ENCODE peak calls at places on chromosomes 6 and 20, in nine cellular contexts. H is small intestine, Y is MM.1S, X is fibroblast of lung, J is GM23248, Z is aorta, R is GM23338, V is left ventricle myocardium inferior, O is adrenal gland. I is an unnamed sample. For H3K4me1 and H3K27me3, the result is how much of the 10 kb centered on the place peaks cover.

GRCh38 chr6:12012231-12012565 is at the start of gene HIVEP1:
- DNase-seq in J (peak), Z (peak), H (no peak), R (no peak), O (no peak), X (no peak), Y (peak), V (peak), I (peak)

GRCh38 chr6:151448623-151449022 is 3.3 kb downstream of the RMND1 start:
- DNase-seq in H (no peak), O (no peak), J (peak), Y (no peak), Z (no peak), X (no peak), R (peak), V (no peak), I (no peak)

GRCh38 chr6:141552463-141552862 is 580.3 kb upstream of the GJE1 start:
- DNase-seq in R (no peak), Z (no peak), H (peak), X (peak), J (peak), O (no peak), Y (peak), V (no peak), I (no peak)

GRCh38 chr20:63943007-63943807 is 13.0 kb downstream of the UCKL1 start:
- DNase-seq in H (no peak), V (no peak), X (no peak), Z (no peak), Y (no peak), R (no peak), O (no peak), J (no peak), I (peak)

GRCh38 chr6:51466427-51466826 is 621.0 kb downstream of the PKHD1 start:
- DNase-seq in H (no peak), X (no peak), Z (no peak), V (no peak), O (no peak), J (no peak), Y (no peak), R (peak), I (no peak)

GRCh38 chr6:80104520-80104919 is 2.0 kb upstream of the BCKDHB start:
- DNase-seq in O (no peak), Y (no peak), X (no peak), R (no peak), J (no peak), Z (no peak), H (no peak), V (no peak), I (no peak)

GRCh38 chr6:3456395-3456767 is 469 bp downstream of the SLC22A23 start:
- DNase-seq in Z (no peak), H (no peak), J (peak), O (no peak), X (no peak), Y (peak), R (no peak), V (no peak), I (no peak)

GRCh38 chr20:53466279-53466678 is 127.4 kb downstream of the ZNF217 start:
- DNase-seq in X (no peak), V (no peak), H (no peak), Z (no peak), J (no peak), Y (no peak), R (no peak), O (no peak), I (no peak)

GRCh38 chr20:4848041-4848440 is 126.3 kb downstream of the PRND start:
- DNase-seq in Y (no peak), H (no peak), X (no peak), Z (no peak), O (no peak), J (no peak), V (no peak), R (no peak), I (no peak)

GRCh38 chr20:9028419-9028818 is 40.5 kb upstream of the PLCB4 start:
- DNase-seq in X (no peak), O (no peak), V (no peak), Y (no peak), Z (no peak), J (peak), R (no peak), H (no peak), I (no peak)

GRCh38 chr6:41966961-41967311 is 25.3 kb upstream of the CCND3 start:
- DNase-seq in J (peak), R (peak), H (no peak), Y (no peak), X (peak), O (no peak), V (no peak), Z (no peak), I (no peak)

GRCh38 chr6:53044071-53044470 is 21.1 kb upstream of the FBXO9 start:
- DNase-seq in V (no peak), X (peak), R (peak), J (peak), H (no peak), Y (no peak), O (peak), Z (no peak), I (peak)

GRCh38 chr6:152952866-152953509 is 29.9 kb downstream of the FBXO5 start:
- DNase-seq in O (no peak), X (peak), V (no peak), Y (peak), Z (no peak), J (peak), R (peak), H (peak), I (no peak)

GRCh38 chr6:146864885-146865284 is 266.1 kb downstream of the ADGB start:
- DNase-seq in H (no peak), O (no peak), V (no peak), Y (no peak), J (no peak), X (no peak), R (no peak), Z (no peak), I (no peak)

GRCh38 chr6:101230866-101231265 is 162.6 kb upstream of the GRIK2 start:
- DNase-seq in Y (no peak), O (no peak), V (no peak), X (no peak), Z (no peak), R (no peak), H (no peak), J (no peak), I (no peak)

GRCh38 chr6:3211681-3212080 is 15.8 kb downstream of the TUBB2B start:
- DNase-seq in V (no peak), J (peak), Y (no peak), H (no peak), R (no peak), Z (peak), O (no peak), X (no peak), I (peak)

GRCh38 chr20:50636601-50637539 is 54.5 kb downstream of the RIPOR3 start:
- DNase-seq in V (no peak), H (no peak), O (no peak), J (no peak), Y (no peak), X (peak), R (peak), Z (no peak), I (no peak)

GRCh38 chr6:169858935-169859351 is 107.5 kb downstream of the ERMARD start:
- DNase-seq in H (no peak), V (no peak), Y (no peak), R (no peak), Z (peak), O (no peak), J (no peak), X (no peak), I (no peak)

GRCh38 chr6:42628604-42629003 is 64.8 kb downstream of the UBR2 start:
- DNase-seq in V (no peak), Y (no peak), X (no peak), O (no peak), J (no peak), R (no peak), Z (no peak), H (no peak), I (no peak)

GRCh38 chr6:138017156-138017757 is 90.0 kb downstream of the PERP start:
- DNase-seq in O (no peak), V (no peak), Z (no peak), R (peak), H (no peak), J (no peak), Y (no peak), X (no peak), I (no peak)

GRCh38 chr20:33976959-33977358 is 16.8 kb upstream of the RALY start:
- DNase-seq in V (no peak), Y (no peak), O (no peak), H (no peak), J (no peak), X (no peak), Z (no peak), R (no peak), I (no peak)

GRCh38 chr6:170247178-170247701 is 43.6 kb downstream of the DLL1 start:
- DNase-seq in H (no peak), J (no peak), R (no peak), Z (no peak), X (no peak), V (no peak), Y (no peak), O (no peak), I (peak)

GRCh38 chr6:18632670-18633410 is 245.7 kb downstream of the RNF144B start:
- DNase-seq in O (no peak), X (peak), V (no peak), Y (no peak), Z (no peak), R (no peak), H (no peak), J (peak), I (no peak)

GRCh38 chr6:47278545-47278944 is 31.2 kb downstream of the TNFRSF21 start:
- DNase-seq in J (peak), Z (no peak), X (no peak), O (no peak), Y (no peak), R (no peak), H (peak), V (no peak), I (no peak)

GRCh38 chr20:7728373-7728772 is 211.9 kb downstream of the HAO1 start:
- DNase-seq in O (no peak), H (no peak), V (no peak), J (peak), X (peak), Z (no peak), Y (no peak), R (no peak), I (no peak)

GRCh38 chr20:17749628-17749978 is 49.8 kb downstream of the BANF2 start:
- DNase-seq in O (no peak), Y (no peak), V (no peak), X (no peak), Z (no peak), R (no peak), J (no peak), H (no peak), I (no peak)

GRCh38 chr20:57476073-57476526 is 48.8 kb downstream of the CTCFL start:
- DNase-seq in V (no peak), O (no peak), J (no peak), R (no peak), X (no peak), H (no peak), Z (no peak), Y (peak), I (no peak)

GRCh38 chr6:93423542-93423941 is 4.2 kb upstream of the EPHA7 start:
- DNase-seq in H (peak), V (peak), Z (no peak), Y (peak), R (peak), O (peak), J (peak), X (peak), I (peak)

GRCh38 chr6:53858913-53859312 is 64.1 kb downstream of the LRRC1 start:
- DNase-seq in H (no peak), Y (no peak), Z (no peak), O (no peak), J (no peak), V (no peak), X (no peak), R (no peak), I (no peak)

GRCh38 chr6:127879685-127880084 is 21.2 kb downstream of the THEMIS start:
- DNase-seq in Z (peak), R (peak), J (peak), V (no peak), H (no peak), Y (peak), X (peak), O (no peak), I (no peak)

GRCh38 chr20:4987130-4987529 is 14.2 kb downstream of the SLC23A2 start:
- DNase-seq in Y (no peak), J (no peak), V (no peak), O (peak), Z (no peak), H (no peak), X (no peak), R (no peak), I (no peak)

GRCh38 chr20:47544240-47544639 is 42.6 kb downstream of the NCOA3 start:
- DNase-seq in Z (no peak), J (peak), X (peak), V (no peak), H (no peak), R (no peak), O (no peak), Y (no peak), I (no peak)

GRCh38 chr6:152401978-152402377 is 235.2 kb downstream of the SYNE1 start:
- DNase-seq in Y (no peak), V (no peak), H (no peak), J (peak), Z (no peak), O (peak), X (peak), R (no peak), I (no peak)

GRCh38 chr20:63530788-63531160 is 6.4 kb downstream of the PTK6 start:
- DNase-seq in Y (no peak), J (no peak), R (no peak), Z (no peak), O (no peak), H (peak), V (no peak), X (no peak), I (no peak)

GRCh38 chr20:35363190-35363589 is 48.6 kb downstream of the UQCC1 start:
- DNase-seq in X (peak), R (no peak), H (no peak), V (no peak), O (no peak), J (no peak), Z (no peak), Y (no peak), I (no peak)

GRCh38 chr6:95093154-95093553 is 484.2 kb upstream of the MANEA start:
- DNase-seq in R (no peak), V (no peak), X (peak), O (no peak), J (peak), H (no peak), Z (no peak), Y (no peak), I (no peak)

GRCh38 chr6:139290787-139291294 is 957 bp downstream of the TXLNB start:
- DNase-seq in J (peak), Y (peak), X (peak), H (peak), R (no peak), V (no peak), Z (no peak), O (peak), I (no peak)

GRCh38 chr6:41445268-41445667 is 100.9 kb upstream of the FOXP4 start:
- DNase-seq in X (peak), J (no peak), V (no peak), O (no peak), Y (no peak), R (no peak), Z (no peak), H (no peak), I (no peak)

GRCh38 chr6:82144852-82145332 is 102.7 kb downstream of the IBTK start:
- DNase-seq in H (peak), R (peak), O (peak), V (peak), X (peak), Y (no peak), Z (peak), J (peak), I (peak)

GRCh38 chr6:44081753-44082152 is 45.5 kb downstream of the MRPL14 start:
- DNase-seq in R (no peak), O (no peak), V (no peak), Z (no peak), Y (no peak), J (no peak), H (no peak), X (no peak), I (no peak)

GRCh38 chr6:44082872-44083321 is 44.4 kb downstream of the MRPL14 start:
- DNase-seq in X (no peak), J (no peak), R (no peak), Y (no peak), H (no peak), Z (no peak), V (peak), O (no peak), I (peak)

GRCh38 chr6:44079672-44080071 is 47.6 kb downstream of the MRPL14 start:
- DNase-seq in X (no peak), O (no peak), J (no peak), Z (no peak), R (no peak), Y (no peak), H (no peak), V (no peak), I (no peak)

GRCh38 chr6:44078795-44079671 is 48.2 kb downstream of the MRPL14 start:
- DNase-seq in H (peak), V (peak), J (peak), Z (no peak), R (peak), O (peak), X (peak), Y (peak), I (no peak)

GRCh38 chr6:44080561-44081521 is 46.4 kb downstream of the MRPL14 start:
- DNase-seq in J (no peak), R (no peak), V (no peak), O (no peak), X (no peak), Y (peak), Z (no peak), H (no peak), I (peak)
- H3K4me1 ChIP-seq in J (under half), R (under half), V (under half), O (under half), X (under half), Y (under half), Z (under half), H (under half), I (under half)

GRCh38 chr6:161379828-161380598 is 106.2 kb upstream of the AGPAT4 start:
- DNase-seq in J (peak), V (no peak), O (no peak), X (no peak), H (no peak), R (no peak), Y (no peak), Z (no peak), I (no peak)
- H3K27ac ChIP-seq in J (no peak), V (no peak), O (no peak), X (no peak), H (no peak), R (no peak), Y (no peak), Z (no peak), I (no peak)

DNA sequence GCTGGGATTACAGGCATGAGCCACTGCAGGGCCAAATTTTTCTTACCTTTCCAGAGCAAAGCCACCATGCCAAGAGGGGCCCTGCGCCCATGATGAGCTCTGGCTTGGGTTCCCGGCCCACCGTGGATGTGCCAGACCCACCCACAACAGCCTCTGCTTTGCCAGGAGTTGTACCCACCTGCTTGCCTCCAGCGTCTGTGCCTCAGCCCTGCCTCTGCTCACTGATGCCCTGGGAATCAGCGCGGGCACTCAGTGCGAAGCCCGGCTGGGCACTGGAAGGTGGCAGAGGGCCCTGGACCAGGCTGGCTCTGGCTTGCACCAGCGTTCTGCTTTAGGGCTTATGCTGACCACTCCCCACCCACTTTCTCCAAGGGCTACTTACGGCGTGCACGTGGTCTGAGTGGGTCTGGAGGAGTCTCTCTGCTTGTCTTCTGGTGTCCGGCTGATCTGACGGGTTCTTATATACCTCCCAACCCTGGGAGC is at the start of gene MLN:
- DNase-seq in Z (no peak), X (no peak), J (no peak), R (no peak), V (no peak), Y (no peak), O (no peak), H (no peak), I (no peak)
- H3K27me3 ChIP-seq in Z (under half), X (under half), J (under half), R (under half), V (half or more), Y (half or more), O (under half), H (under half), I (under half)

GRCh38 chr6:108779521-108779920 is 68.7 kb upstream of the ARMC2 start:
- DNase-seq in O (no peak), H (no peak), V (no peak), X (no peak), Z (no peak), Y (no peak), J (peak), R (no peak), I (no peak)
- H3K4me1 ChIP-seq in O (under half), H (under half), V (under half), X (under half), Z (under half), Y (under half), J (under half), R (under half), I (under half)

DNA sequence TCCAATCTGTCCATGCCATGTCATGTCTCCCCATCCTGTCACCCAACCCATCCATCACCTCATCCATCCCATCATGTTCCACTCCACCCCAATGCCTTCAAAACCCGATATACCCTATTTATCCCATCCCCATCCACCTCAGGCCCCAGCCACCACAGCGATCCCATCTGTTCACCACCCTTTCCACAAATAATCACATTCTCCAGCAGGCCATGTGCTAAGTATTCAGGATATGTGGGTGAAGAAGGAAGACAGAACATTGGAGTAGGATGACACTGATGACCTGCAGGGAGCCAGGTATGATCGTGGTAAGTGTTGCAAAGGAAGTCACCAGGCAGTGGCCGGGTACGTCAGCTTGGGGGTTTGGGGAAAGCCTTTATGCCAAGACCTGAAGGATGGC is 48.8 kb downstream of the NPEPL1 start:
- DNase-seq in V (no peak), Y (no peak), H (no peak), R (no peak), O (no peak), Z (no peak), X (no peak), J (no peak), I (no peak)
- H3K27ac ChIP-seq in V (no peak), Y (no peak), H (no peak), R (no peak), O (no peak), Z (no peak), X (no peak), J (no peak), I (no peak)

GRCh38 chr6:150140236-150140969 is 2.4 kb upstream of the PPP1R14C start:
- DNase-seq in V (no peak), J (no peak), X (no peak), Z (no peak), Y (no peak), H (no peak), O (no peak), R (no peak), I (no peak)
- H3K27me3 ChIP-seq in V (half or more), J (under half), X (under half), Z (under half), Y (under half), H (under half), O (under half), R (half or more), I (under half)

GRCh38 chr6:156853733-156854132 is 76.6 kb downstream of the ARID1B start:
- DNase-seq in J (no peak), O (no peak), R (no peak), Z (no peak), H (no peak), X (no peak), Y (no peak), V (no peak), I (no peak)
- H3K4me1 ChIP-seq in J (under half), O (under half), R (half or more), Z (under half), H (under half), X (under half), Y (under half), V (half or more), I (under half)

DNA sequence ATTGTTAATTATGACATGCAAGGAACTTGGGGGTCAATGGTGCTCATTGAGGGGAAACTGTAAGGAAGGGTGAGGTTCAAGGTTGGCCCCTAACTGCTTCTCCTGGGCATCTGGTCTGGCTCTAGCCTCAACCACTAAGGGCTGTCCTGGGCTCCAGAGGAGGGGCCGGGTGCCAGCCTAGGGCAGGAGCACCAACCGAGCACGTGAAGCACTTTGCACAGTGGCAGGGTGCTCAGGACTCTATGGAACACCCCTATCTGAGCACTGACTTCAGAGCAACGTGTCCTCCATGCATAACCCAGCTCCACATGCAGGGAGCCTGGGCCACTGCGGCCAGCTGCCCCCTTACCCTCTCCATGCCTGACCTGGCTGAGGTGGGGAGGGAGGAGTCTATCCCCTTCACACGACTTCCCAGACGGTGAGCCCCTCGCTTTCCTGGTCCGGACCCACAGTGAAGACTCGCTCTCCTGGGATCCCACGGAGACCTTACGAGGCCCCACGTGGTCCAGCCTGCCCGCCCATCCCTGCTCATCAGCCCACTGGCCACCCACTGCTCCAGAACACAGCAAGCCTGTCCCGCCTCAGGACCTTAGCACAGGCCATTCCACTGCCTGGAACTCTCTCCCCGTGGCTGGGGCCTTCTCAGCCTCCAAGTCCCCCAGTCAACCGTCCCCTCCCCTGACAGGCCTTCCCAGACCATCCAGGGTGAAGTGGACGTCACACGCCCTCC is 40.8 kb upstream of the STX16 start:
- DNase-seq in V (no peak), Y (no peak), O (no peak), H (no peak), J (no peak), R (no peak), X (no peak), Z (no peak), I (no peak)
- H3K27ac ChIP-seq in V (no peak), Y (no peak), O (no peak), H (no peak), J (no peak), R (no peak), X (no peak), Z (no peak), I (no peak)

I was measured in right cardiac atrium.